ENCODE peak calls at places on chromosome 2, in four cellular contexts. One of them, this sample, is unnamed.

GRCh38 chr2:47043891-47044239 is 111.2 kb downstream of the STPG4 start:
- DNase-seq in SK-N-SH: no peak
- DNase-seq in GM12878: no peak
- DNase-seq in H1: no peak
- DNase-seq in this sample: no peak

GRCh38 chr2:120369250-120369649 is 23.3 kb downstream of the INHBB start:
- DNase-seq in SK-N-SH: no peak
- DNase-seq in GM12878: no peak
- DNase-seq in H1: no peak
- DNase-seq in this sample: no peak

GRCh38 chr2:170369894-170370293 is 191.9 kb downstream of the MYO3B start:
- DNase-seq in SK-N-SH: peak; percentile 11
- DNase-seq in GM12878: no peak
- DNase-seq in H1: no peak
- DNase-seq in this sample: no peak

GRCh38 chr2:241728627-241729026 is 5.8 kb upstream of the D2HGDH start:
- DNase-seq in SK-N-SH: peak; percentile 23
- DNase-seq in GM12878: no peak
- DNase-seq in H1: no peak
- DNase-seq in this sample: no peak

GRCh38 chr2:234003972-234004617 is 46.4 kb upstream of the SPP2 start:
- DNase-seq in SK-N-SH: no peak
- DNase-seq in GM12878: no peak
- DNase-seq in H1: no peak
- DNase-seq in this sample: no peak

GRCh38 chr2:240575101-240575965 is 7.0 kb downstream of the RNPEPL1 start:
- DNase-seq in SK-N-SH: no peak
- DNase-seq in GM12878: no peak
- DNase-seq in H1: no peak
- DNase-seq in this sample: no peak

GRCh38 chr2:48508461-48509124 is 21.4 kb upstream of the STON1 start:
- DNase-seq in SK-N-SH: no peak
- DNase-seq in GM12878: no peak
- DNase-seq in H1: peak; percentile 72
- DNase-seq in this sample: peak; percentile 75

GRCh38 chr2:171630812-171631626 is 56.2 kb upstream of the DYNC1I2 start:
- DNase-seq in SK-N-SH: no peak
- DNase-seq in GM12878: no peak
- DNase-seq in H1: no peak
- DNase-seq in this sample: peak; percentile 25

GRCh38 chr2:174775586-174775985 is 11.3 kb upstream of the CHRNA1 start:
- DNase-seq in SK-N-SH: no peak
- DNase-seq in GM12878: no peak
- DNase-seq in H1: no peak
- DNase-seq in this sample: no peak

GRCh38 chr2:70140978-70141753 is 49.7 kb downstream of the C2orf42 start:
- DNase-seq in SK-N-SH: peak; percentile 46
- DNase-seq in GM12878: peak; percentile 88
- DNase-seq in H1: peak; percentile 78
- DNase-seq in this sample: peak; percentile 78

GRCh38 chr2:20992201-20992711 is 51.6 kb downstream of the APOB start:
- DNase-seq in SK-N-SH: no peak
- DNase-seq in GM12878: no peak
- DNase-seq in H1: peak; percentile 23
- DNase-seq in this sample: no peak

GRCh38 chr2:71502941-71503738 is 49.8 kb downstream of the DYSF start:
- DNase-seq in SK-N-SH: no peak
- DNase-seq in GM12878: no peak
- DNase-seq in H1: no peak
- DNase-seq in this sample: no peak

GRCh38 chr2:6934758-6935638 is 17.8 kb downstream of the RNF144A start:
- DNase-seq in SK-N-SH: no peak
- DNase-seq in GM12878: no peak
- DNase-seq in H1: no peak
- DNase-seq in this sample: peak; percentile 19

GRCh38 chr2:27296466-27296865 is 11.8 kb downstream of the UCN start:
- DNase-seq in SK-N-SH: no peak
- DNase-seq in GM12878: no peak
- DNase-seq in H1: no peak
- DNase-seq in this sample: no peak

GRCh38 chr2:122988395-122989221 is 1036.5 kb upstream of the CNTNAP5 start:
- DNase-seq in SK-N-SH: no peak
- DNase-seq in GM12878: no peak
- DNase-seq in H1: no peak
- DNase-seq in this sample: no peak

GRCh38 chr2:100427627-100428258 is 10.3 kb upstream of the CHST10 start:
- DNase-seq in SK-N-SH: peak; percentile 61
- DNase-seq in GM12878: no peak
- DNase-seq in H1: no peak
- DNase-seq in this sample: peak; percentile 47

GRCh38 chr2:130864830-130865229 is 28.1 kb downstream of the ARHGEF4 start:
- DNase-seq in SK-N-SH: no peak
- DNase-seq in GM12878: no peak
- DNase-seq in H1: no peak
- DNase-seq in this sample: no peak

GRCh38 chr2:144523606-144524131 is 3.8 kb upstream of the ZEB2 start:
- DNase-seq in SK-N-SH: peak; percentile 67
- DNase-seq in GM12878: no peak
- DNase-seq in H1: no peak
- DNase-seq in this sample: no peak

GRCh38 chr2:112850588-112850987 is 14.0 kb upstream of the IL1B start:
- DNase-seq in SK-N-SH: no peak
- DNase-seq in GM12878: no peak
- DNase-seq in H1: no peak
- DNase-seq in this sample: no peak

GRCh38 chr2:179898873-179899272 is 37.5 kb upstream of the ZNF385B start:
- DNase-seq in SK-N-SH: peak; percentile 23
- DNase-seq in GM12878: no peak
- DNase-seq in H1: peak; percentile 27
- DNase-seq in this sample: peak; percentile 74

GRCh38 chr2:191649519-191649918 is 28.4 kb upstream of the NABP1 start:
- DNase-seq in SK-N-SH: no peak
- DNase-seq in GM12878: no peak
- DNase-seq in H1: no peak
- DNase-seq in this sample: no peak

GRCh38 chr2:226985227-226985946 is 149.5 kb downstream of the RHBDD1 start:
- DNase-seq in SK-N-SH: peak; percentile 53
- DNase-seq in GM12878: peak; percentile 43
- DNase-seq in H1: no peak
- DNase-seq in this sample: peak; percentile 17

GRCh38 chr2:44713170-44713569 is 228.3 kb upstream of the SIX3 start:
- DNase-seq in SK-N-SH: peak; percentile 16
- DNase-seq in GM12878: peak; percentile 13
- DNase-seq in H1: no peak
- DNase-seq in this sample: no peak

GRCh38 chr2:80748576-80748975 is 444.0 kb upstream of the LRRTM1 start:
- DNase-seq in SK-N-SH: no peak
- DNase-seq in GM12878: peak; percentile 41
- DNase-seq in H1: no peak
- DNase-seq in this sample: no peak

GRCh38 chr2:203913947-203914346 is 22.6 kb upstream of the ICOS start:
- DNase-seq in SK-N-SH: no peak
- DNase-seq in GM12878: no peak
- DNase-seq in H1: no peak
- DNase-seq in this sample: peak; percentile 1

GRCh38 chr2:203908344-203909185 is 28.0 kb upstream of the ICOS start:
- DNase-seq in SK-N-SH: no peak
- DNase-seq in GM12878: no peak
- DNase-seq in H1: no peak
- DNase-seq in this sample: no peak

GRCh38 chr2:203905661-203906060 is 30.9 kb upstream of the ICOS start:
- DNase-seq in SK-N-SH: no peak
- DNase-seq in GM12878: no peak
- DNase-seq in H1: no peak
- DNase-seq in this sample: no peak

GRCh38 chr2:203909946-203910476 is 26.6 kb upstream of the ICOS start:
- DNase-seq in SK-N-SH: no peak
- DNase-seq in GM12878: no peak
- DNase-seq in H1: no peak
- DNase-seq in this sample: no peak

GRCh38 chr2:203909192-203909945 is 27.2 kb upstream of the ICOS start:
- DNase-seq in SK-N-SH: peak; percentile 48
- DNase-seq in GM12878: no peak
- DNase-seq in H1: no peak
- DNase-seq in this sample: peak; percentile 7
- TF ChIP-seq NRF1 in SK-N-SH: peak; percentile 3
- TF ChIP-seq NRF1 in GM12878: no peak
- TF ChIP-seq NRF1 in H1: no peak
- TF ChIP-seq NRF1 in this sample: no peak

DNA sequence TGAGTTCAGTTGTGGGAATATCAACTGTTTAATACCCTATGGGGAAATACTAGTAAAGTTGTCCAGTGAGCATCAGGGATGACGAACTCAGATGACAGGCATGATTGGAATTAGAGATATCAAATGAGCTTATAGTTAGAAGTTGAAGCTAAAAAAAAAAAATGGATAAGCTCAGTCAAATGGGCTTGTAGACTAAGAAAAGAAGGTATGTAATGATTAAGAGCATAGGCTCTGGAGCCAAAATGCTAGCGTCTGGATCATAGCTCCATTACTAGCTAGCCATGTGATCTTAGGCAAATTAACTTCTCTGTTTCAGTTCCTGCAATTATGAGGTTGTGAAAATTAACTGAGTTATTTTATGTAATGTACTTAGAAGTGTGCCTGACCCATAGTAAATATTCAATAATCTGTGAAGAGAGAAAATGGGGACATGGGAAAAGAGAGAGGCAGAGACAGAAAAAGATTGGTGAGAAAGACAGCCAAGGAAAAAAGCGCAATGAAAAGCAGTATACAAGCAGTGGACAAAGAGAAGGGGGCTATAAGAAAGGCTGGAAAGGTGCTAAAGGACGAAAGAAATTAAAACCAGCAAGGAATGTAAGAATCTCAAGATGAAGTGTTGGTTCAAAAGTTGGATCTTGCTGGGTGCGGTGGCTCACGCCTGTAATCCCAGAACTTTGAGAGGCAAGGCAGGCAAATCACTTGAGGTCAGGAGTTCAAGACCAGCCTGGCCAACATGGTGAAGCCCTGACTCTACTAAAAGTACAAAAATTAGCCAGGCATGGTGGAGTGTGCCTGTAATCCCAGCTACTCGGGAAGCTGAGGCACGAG is 95.6 kb upstream of the SLC39A10 start:
- DNase-seq in SK-N-SH: no peak
- DNase-seq in GM12878: peak; percentile 82
- DNase-seq in H1: no peak
- DNase-seq in this sample: no peak
- TF ChIP-seq NRF1 in SK-N-SH: no peak
- TF ChIP-seq NRF1 in GM12878: no peak
- TF ChIP-seq NRF1 in H1: no peak
- TF ChIP-seq NRF1 in this sample: no peak

DNA sequence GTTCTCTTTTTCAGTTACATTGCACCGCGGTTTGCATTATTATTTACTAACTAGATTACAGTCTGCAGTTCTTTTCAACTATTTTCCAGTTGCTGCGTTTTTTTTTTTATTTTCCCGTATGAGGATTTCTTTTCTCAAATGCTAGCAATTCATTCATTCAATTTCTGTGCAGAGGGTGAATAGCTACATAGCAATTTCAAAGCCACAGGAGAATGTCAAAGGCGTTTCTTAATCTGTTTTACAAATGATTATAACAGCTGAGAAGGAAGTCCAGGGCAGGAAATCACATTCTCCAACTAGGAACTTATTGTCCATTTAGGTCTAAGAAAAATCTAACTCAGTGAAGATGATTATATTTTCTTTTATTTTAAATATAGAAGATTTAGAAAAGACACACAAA is 367.6 kb upstream of the MMADHC start:
- DNase-seq in SK-N-SH: no peak
- DNase-seq in GM12878: no peak
- DNase-seq in H1: no peak
- DNase-seq in this sample: no peak
- TF ChIP-seq NRF1 in SK-N-SH: no peak
- TF ChIP-seq NRF1 in GM12878: no peak
- TF ChIP-seq NRF1 in H1: no peak
- TF ChIP-seq NRF1 in this sample: no peak

GRCh38 chr2:231174211-231174651 is 24.2 kb upstream of the ARMC9 start:
- DNase-seq in SK-N-SH: peak; percentile 49
- DNase-seq in GM12878: no peak
- DNase-seq in H1: no peak
- DNase-seq in this sample: no peak
- TF ChIP-seq NRF1 in SK-N-SH: no peak
- TF ChIP-seq NRF1 in GM12878: no peak
- TF ChIP-seq NRF1 in H1: no peak
- TF ChIP-seq NRF1 in this sample: no peak

GRCh38 chr2:109324859-109325258 is 195.9 kb downstream of the SH3RF3 start:
- DNase-seq in SK-N-SH: no peak
- DNase-seq in GM12878: no peak
- DNase-seq in H1: no peak
- DNase-seq in this sample: no peak

GRCh38 chr2:109320195-109320935 is 191.4 kb downstream of the SH3RF3 start:
- DNase-seq in SK-N-SH: no peak
- DNase-seq in GM12878: no peak
- DNase-seq in H1: no peak
- DNase-seq in this sample: no peak

GRCh38 chr2:109322646-109323045 is 193.6 kb downstream of the SH3RF3 start:
- DNase-seq in SK-N-SH: no peak
- DNase-seq in GM12878: no peak
- DNase-seq in H1: no peak
- DNase-seq in this sample: no peak

GRCh38 chr2:109321570-109321969 is 192.6 kb downstream of the SH3RF3 start:
- DNase-seq in SK-N-SH: no peak
- DNase-seq in GM12878: no peak
- DNase-seq in H1: no peak
- DNase-seq in this sample: no peak

GRCh38 chr2:109322111-109322510 is 193.1 kb downstream of the SH3RF3 start:
- DNase-seq in SK-N-SH: no peak
- DNase-seq in GM12878: no peak
- DNase-seq in H1: no peak
- DNase-seq in this sample: no peak
- TF ChIP-seq NRF1 in SK-N-SH: no peak
- TF ChIP-seq NRF1 in GM12878: no peak
- TF ChIP-seq NRF1 in H1: no peak
- TF ChIP-seq NRF1 in this sample: no peak

DNA sequence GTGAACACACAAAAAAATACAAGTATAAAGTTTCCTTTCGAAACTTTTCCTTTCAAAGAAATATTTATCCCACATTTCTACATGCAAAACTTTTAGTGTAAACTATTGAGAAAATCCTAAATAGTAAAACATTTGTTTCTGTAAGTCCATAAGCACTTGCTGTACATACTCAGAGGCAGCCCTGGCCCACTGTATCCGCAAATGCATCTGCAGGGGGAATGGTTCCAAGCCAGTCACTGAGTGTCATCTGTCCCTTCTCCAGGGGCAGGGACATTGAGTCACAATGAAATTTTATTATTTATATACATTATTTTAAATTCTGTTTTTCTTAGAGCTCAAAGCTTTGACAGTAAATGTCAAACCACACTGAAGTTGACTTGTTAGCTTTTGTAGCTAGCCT is 367.1 kb downstream of the MTX2 start:
- DNase-seq in SK-N-SH: peak; percentile 60
- DNase-seq in GM12878: no peak
- DNase-seq in H1: no peak
- DNase-seq in this sample: no peak
- TF ChIP-seq NRF1 in SK-N-SH: no peak
- TF ChIP-seq NRF1 in GM12878: no peak
- TF ChIP-seq NRF1 in H1: no peak
- TF ChIP-seq NRF1 in this sample: no peak